ENCODE peak calls at places on chromosomes 16 and 17, in ten cellular contexts. F, V, E, G, Q, N, H, B, R and K are unnamed samples.

GRCh38 chr16:86118467-86119307 is 219.7 kb downstream of the IRF8 start:
- DNase-seq in B (no peak), F (no peak), G (no peak), H (peak), N (no peak), V (peak), E (no peak), Q (no peak), R (no peak), K (no peak)

GRCh38 chr16:23113185-23113584 is 36.1 kb downstream of the USP31 start:
- DNase-seq in E (no peak), R (no peak), F (no peak), N (no peak), H (no peak), G (no peak), V (no peak), B (no peak), Q (no peak), K (no peak)

GRCh38 chr17:81385320-81386111 is 9.7 kb upstream of the BAHCC1 start:
- DNase-seq in R (no peak), Q (peak), E (no peak), B (no peak), H (no peak), N (no peak), V (no peak), G (no peak), F (no peak), K (no peak)

GRCh38 chr17:63116228-63116627 is 150.2 kb downstream of the TANC2 start:
- DNase-seq in E (no peak), N (peak), Q (no peak), B (no peak), G (no peak), F (no peak), H (peak), V (no peak), R (no peak), K (no peak)

GRCh38 chr16:47599512-47599911 is 138.4 kb downstream of the PHKB start:
- DNase-seq in N (no peak), E (no peak), R (no peak), G (no peak), V (no peak), F (no peak), H (no peak), B (no peak), Q (no peak), K (no peak)

GRCh38 chr17:82592751-82593589 is 55.3 kb downstream of the WDR45B start:
- DNase-seq in H (peak), F (no peak), V (peak), Q (peak), N (peak), G (peak), R (peak), E (no peak), B (peak), K (peak)

GRCh38 chr17:39165178-39165843 is 650 bp downstream of the ARL5C start:
- DNase-seq in G (no peak), Q (no peak), B (no peak), R (no peak), F (no peak), V (no peak), H (peak), N (peak), E (no peak), K (no peak)

GRCh38 chr17:8913879-8914278 is 46.4 kb upstream of the PIK3R6 start:
- DNase-seq in H (no peak), V (no peak), F (no peak), Q (no peak), E (no peak), B (no peak), G (no peak), R (no peak), N (no peak), K (peak)

GRCh38 chr17:64775701-64776570 is 113.8 kb upstream of the SMURF2 start:
- DNase-seq in V (no peak), H (peak), E (no peak), N (no peak), G (no peak), Q (no peak), F (no peak), R (no peak), B (no peak), K (no peak)

GRCh38 chr16:58491-59439 is 5.1 kb downstream of the SNRNP25 start:
- DNase-seq in B (no peak), Q (no peak), E (no peak), R (no peak), G (no peak), V (no peak), N (no peak), H (no peak), F (no peak), K (no peak)

GRCh38 chr16:86387461-86388440 is 122.6 kb upstream of the FOXF1 start:
- DNase-seq in E (peak), F (peak), N (no peak), V (no peak), R (peak), Q (peak), G (no peak), B (peak), H (no peak), K (no peak)

GRCh38 chr16:3946604-3947180 is 66.2 kb upstream of the CREBBP start:
- DNase-seq in F (no peak), G (no peak), R (no peak), V (no peak), H (peak), E (no peak), Q (no peak), B (no peak), N (no peak), K (no peak)

GRCh38 chr17:44905006-44906000 is 6.1 kb upstream of the EFTUD2 start:
- DNase-seq in H (no peak), G (no peak), Q (no peak), V (peak), B (no peak), N (no peak), E (no peak), F (no peak), R (no peak), K (no peak)

GRCh38 chr17:5638596-5638995 is 54.3 kb upstream of the NLRP1 start:
- DNase-seq in E (no peak), H (no peak), F (no peak), N (no peak), G (no peak), B (no peak), V (no peak), Q (no peak), R (no peak), K (peak)

GRCh38 chr17:8156174-8156992 is 4.2 kb upstream of the PER1 start:
- DNase-seq in Q (peak), E (peak), G (peak), R (peak), N (peak), V (peak), B (peak), F (peak), H (peak), K (peak)

GRCh38 chr16:29812754-29813643 is 1.0 kb downstream of the PRRT2 start:
- DNase-seq in H (peak), E (no peak), Q (no peak), B (no peak), R (no peak), N (no peak), G (no peak), V (no peak), F (no peak), K (no peak)

GRCh38 chr17:17648762-17649161 is 32.5 kb upstream of the RAI1 start:
- DNase-seq in E (no peak), R (no peak), F (no peak), V (peak), H (no peak), B (no peak), N (no peak), G (no peak), Q (peak), K (no peak)

GRCh38 chr16:64121473-64121872 is 1000.4 kb downstream of the CDH11 start:
- DNase-seq in R (no peak), F (peak), Q (peak), E (peak), B (no peak), G (no peak), H (no peak), N (no peak), V (no peak), K (no peak)

GRCh38 chr17:63275968-63276349 is 170.1 kb downstream of the CYB561 start:
- DNase-seq in H (no peak), G (no peak), B (no peak), Q (peak), E (no peak), V (no peak), R (peak), N (no peak), F (peak), K (no peak)

GRCh38 chr16:31073823-31074072 is 292 bp downstream of the ZNF668 start:
- DNase-seq in N (no peak), G (no peak), B (no peak), Q (no peak), R (no peak), F (no peak), H (no peak), V (no peak), E (no peak), K (no peak)

GRCh38 chr16:50281391-50282009 is 15.1 kb downstream of the ADCY7 start:
- DNase-seq in N (no peak), B (no peak), H (no peak), V (no peak), Q (no peak), G (no peak), E (no peak), F (no peak), R (no peak), K (no peak)

GRCh38 chr16:2799852-2800226 is 1.6 kb downstream of the PRSS41 start:
- DNase-seq in B (no peak), F (no peak), Q (peak), G (no peak), E (no peak), V (peak), H (no peak), N (peak), R (no peak), K (no peak)

GRCh38 chr17:65785109-65785508 is 223.7 kb upstream of the AXIN2 start:
- DNase-seq in N (no peak), F (peak), E (peak), H (no peak), R (peak), V (peak), B (peak), G (no peak), Q (peak), K (no peak)

GRCh38 chr17:40509626-40510327 is 8.4 kb upstream of the TNS4 start:
- DNase-seq in Q (no peak), H (no peak), V (no peak), R (no peak), B (no peak), N (no peak), F (no peak), E (no peak), G (no peak), K (no peak)

GRCh38 chr16:56013962-56014552 is 138.9 kb upstream of the CES5A start:
- DNase-seq in F (no peak), H (peak), Q (peak), R (peak), G (no peak), E (no peak), B (peak), N (peak), V (peak), K (no peak)

GRCh38 chr16:9364721-9365693 is 273.6 kb downstream of the HAPSTR1 start:
- DNase-seq in N (no peak), F (no peak), E (no peak), R (no peak), Q (no peak), V (peak), B (no peak), H (no peak), G (no peak), K (peak)

GRCh38 chr17:79276824-79277223 is 202.2 kb downstream of the ENGASE start:
- DNase-seq in B (no peak), Q (no peak), G (no peak), R (no peak), E (no peak), F (no peak), H (no peak), V (no peak), N (no peak), K (no peak)

GRCh38 chr17:44349553-44350070 is 4.5 kb downstream of the GRN start:
- DNase-seq in E (no peak), Q (no peak), V (no peak), N (no peak), F (no peak), R (no peak), H (peak), B (no peak), G (no peak), K (no peak)

GRCh38 chr17:43701318-43701743 is 39.6 kb upstream of the MEOX1 start:
- DNase-seq in V (no peak), E (no peak), Q (no peak), N (no peak), H (no peak), R (peak), G (no peak), B (no peak), F (peak), K (no peak)

GRCh38 chr17:76866774-76867577 is 1.2 kb upstream of the MGAT5B start:
- DNase-seq in F (no peak), Q (peak), G (no peak), N (no peak), R (no peak), V (no peak), B (no peak), H (no peak), E (no peak), K (no peak)

GRCh38 chr17:76868669-76869208 is 535 bp downstream of the MGAT5B start:
- DNase-seq in F (no peak), E (no peak), V (peak), H (peak), B (no peak), N (no peak), G (no peak), R (no peak), Q (no peak), K (no peak)

GRCh38 chr17:76867578-76868175 is 527 bp upstream of the MGAT5B start:
- DNase-seq in H (peak), N (no peak), E (no peak), B (no peak), G (no peak), R (no peak), Q (peak), V (peak), F (no peak), K (no peak)

GRCh38 chr17:76869209-76869877 is 1.1 kb downstream of the MGAT5B start:
- DNase-seq in V (no peak), Q (no peak), H (peak), E (no peak), G (no peak), B (no peak), F (no peak), R (no peak), N (no peak), K (no peak)

DNA sequence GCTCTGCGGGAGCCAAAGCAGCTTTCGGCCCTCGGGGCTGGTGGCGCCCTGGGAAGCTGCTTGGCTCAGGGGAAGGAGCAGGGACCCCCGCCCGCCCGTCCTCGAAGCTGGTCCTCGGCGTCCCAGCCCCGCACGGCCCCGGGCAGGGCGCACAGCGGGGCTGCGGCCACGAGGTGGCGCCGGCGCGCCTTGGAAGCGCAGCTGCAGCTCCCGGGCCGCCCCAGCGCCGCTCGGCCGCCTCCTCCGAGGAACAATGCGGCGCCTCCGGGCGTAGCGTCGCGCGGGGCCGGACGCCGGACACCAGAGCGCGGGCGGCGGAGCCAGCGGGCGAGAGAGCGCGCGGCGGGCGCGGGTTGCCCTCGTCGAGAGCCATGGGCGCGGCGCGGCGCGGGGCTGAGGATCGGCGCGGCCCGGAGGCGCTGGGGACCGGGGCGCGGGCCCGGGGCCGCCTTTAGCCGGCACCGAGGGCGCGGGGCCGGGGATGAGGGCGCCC is at the start of gene MGAT5B:
- DNase-seq in N (peak), Q (peak), B (peak), H (peak), R (peak), V (peak), F (no peak), E (no peak), G (peak), K (no peak)
- H3K4me3 ChIP-seq in N (peak), Q (peak), B (peak), H (peak), R (no peak), V (no peak), F (peak), E (peak), G (peak), K (peak)

DNA sequence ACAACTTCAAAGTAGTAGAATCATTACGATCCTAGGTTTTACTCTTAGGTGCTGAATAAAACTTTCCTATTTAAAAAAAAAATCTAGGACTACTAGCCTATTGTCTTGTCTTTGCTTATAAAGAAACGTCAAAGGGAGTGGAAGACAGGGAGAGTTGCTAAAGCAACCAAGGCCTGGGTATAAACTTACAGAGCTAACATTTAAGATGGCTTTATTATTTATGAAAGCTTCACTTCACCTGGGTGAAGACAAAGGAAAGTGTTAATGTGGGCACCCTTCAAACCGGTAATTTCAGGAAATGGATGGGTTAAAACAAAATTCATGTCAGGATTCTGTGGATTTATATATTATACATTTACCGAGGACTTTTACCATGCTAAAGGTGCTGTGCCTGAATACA is 2.5 kb downstream of the DUSP14 start:
- DNase-seq in F (no peak), V (no peak), H (no peak), R (no peak), Q (no peak), B (no peak), N (no peak), G (no peak), E (no peak), K (no peak)
- H3K4me3 ChIP-seq in F (peak), V (no peak), H (no peak), R (peak), Q (peak), B (no peak), N (no peak), G (no peak), E (peak), K (no peak)

GRCh38 chr16:83863682-83864081 is 35.2 kb upstream of the MLYCD start:
- DNase-seq in B (no peak), G (no peak), H (no peak), R (no peak), N (no peak), Q (no peak), V (no peak), E (no peak), F (no peak), K (no peak)
- H3K4me3 ChIP-seq in B (no peak), G (no peak), H (no peak), R (no peak), N (no peak), Q (no peak), V (no peak), E (no peak), F (no peak), K (no peak)

GRCh38 chr16:10740845-10741208 is 2.8 kb upstream of the NUBP1 start:
- DNase-seq in R (no peak), N (no peak), F (no peak), H (no peak), V (no peak), E (no peak), Q (no peak), B (no peak), G (no peak), K (no peak)

GRCh38 chr16:10741844-10742243 is 1.8 kb upstream of the NUBP1 start:
- DNase-seq in B (no peak), E (no peak), F (no peak), G (no peak), R (no peak), N (no peak), H (no peak), V (no peak), Q (peak), K (no peak)

GRCh38 chr16:10740000-10740844 is 3.4 kb upstream of the NUBP1 start:
- DNase-seq in B (no peak), G (no peak), F (no peak), R (no peak), N (no peak), V (no peak), H (no peak), E (no peak), Q (no peak), K (no peak)

GRCh38 chr16:10738231-10739077 is 5.2 kb upstream of the NUBP1 start:
- DNase-seq in N (no peak), R (peak), H (no peak), F (peak), B (peak), Q (peak), G (no peak), V (peak), E (no peak), K (peak)

GRCh38 chr16:10736926-10737625 is 6.6 kb upstream of the NUBP1 start:
- DNase-seq in Q (peak), R (peak), F (no peak), H (peak), G (peak), N (peak), E (no peak), V (peak), B (peak), K (peak)
- H3K4me3 ChIP-seq in Q (no peak), R (no peak), F (no peak), H (no peak), G (peak), N (no peak), E (no peak), V (no peak), B (no peak), K (peak)

GRCh38 chr16:88698694-88699045 is 7.5 kb downstream of the RNF166 start:
- DNase-seq in B (no peak), H (no peak), Q (no peak), V (no peak), F (no peak), E (no peak), N (no peak), G (no peak), R (no peak), K (no peak)
- H3K4me3 ChIP-seq in B (no peak), H (no peak), Q (no peak), V (no peak), F (no peak), E (no peak), N (no peak), G (no peak), R (no peak), K (no peak)